ENCODE peak calls at places on chromosomes 4 and X, in six cellular contexts. U, D, G, N, E and J are unnamed samples.

GRCh38 chrX:153928846-153929245 is 2.8 kb upstream of the ARHGAP4 start:
- DNase-seq in U (no peak), D (no peak), G (no peak), N (no peak), E (no peak), J (no peak)

GRCh38 chrX:39161856-39162255 is 360.6 kb downstream of the MID1IP1 start:
- DNase-seq in U (no peak), D (no peak), G (no peak), N (no peak), E (no peak), J (no peak)

GRCh38 chrX:9829308-9830267 is 43.4 kb downstream of the SHROOM2 start:
- DNase-seq in U (no peak), D (no peak), G (peak; percentile 16), N (no peak), E (no peak), J (no peak)

GRCh38 chrX:45758319-45758718 is 557.6 kb upstream of the DIPK2B start:
- DNase-seq in U (peak; percentile 48), D (no peak), G (peak; percentile 67), N (no peak), E (no peak), J (no peak)

GRCh38 chrX:152573866-152574265 is 63.8 kb upstream of the GABRQ start:
- DNase-seq in U (no peak), D (no peak), G (no peak), N (no peak), E (no peak), J (no peak)

GRCh38 chrX:72142094-72142843 is 10.6 kb upstream of the RTL5 start:
- DNase-seq in U (no peak), D (no peak), G (no peak), N (no peak), E (no peak), J (no peak)

GRCh38 chr4:14196141-14196540 is 568.6 kb upstream of the BOD1L1 start:
- DNase-seq in U (no peak), D (no peak), G (no peak), N (peak; percentile 7), E (no peak), J (no peak)

GRCh38 chr4:149711588-149711987 is 104.1 kb downstream of the IQCM start:
- DNase-seq in U (no peak), D (no peak), G (no peak), N (no peak), E (no peak), J (no peak)

GRCh38 chr4:48989461-48990203 is 3.6 kb downstream of the CWH43 start:
- DNase-seq in U (no peak), D (no peak), G (no peak), N (no peak), E (no peak), J (no peak)

GRCh38 chr4:30870513-30870912 is 150.3 kb downstream of the PCDH7 start:
- DNase-seq in U (no peak), D (no peak), G (no peak), N (no peak), E (no peak), J (no peak)

GRCh38 chr4:75916091-75916661 is 13.9 kb upstream of the PPEF2 start:
- DNase-seq in U (peak; percentile 37), D (peak; percentile 50), G (peak; percentile 37), N (peak; percentile 40), E (no peak), J (no peak)

GRCh38 chrX:153304988-153305736 is 16.4 kb downstream of the PNMA6F start:
- DNase-seq in U (no peak), D (no peak), G (no peak), N (no peak), E (no peak), J (no peak)

GRCh38 chrX:21725498-21725897 is 32.4 kb downstream of the SMPX start:
- DNase-seq in U (peak; percentile 31), D (no peak), G (no peak), N (peak; percentile 3), E (no peak), J (no peak)

GRCh38 chr4:83535945-83536648 is at the start of gene GPAT3:
- DNase-seq in U (no peak), D (no peak), G (peak; percentile 81), N (peak; percentile 82), E (peak; percentile 96), J (peak; percentile 51)

GRCh38 chrX:64427281-64427680 is 32.0 kb upstream of the MTMR8 start:
- DNase-seq in U (no peak), D (peak; percentile 67), G (no peak), N (no peak), E (no peak), J (no peak)

GRCh38 chr4:43330288-43330687 is 437.8 kb downstream of the GRXCR1 start:
- DNase-seq in U (no peak), D (no peak), G (no peak), N (no peak), E (no peak), J (no peak)

GRCh38 chr4:123659759-123660158 is 263.2 kb downstream of the SPRY1 start:
- DNase-seq in U (peak; percentile 48), D (peak; percentile 45), G (no peak), N (no peak), E (no peak), J (no peak)

GRCh38 chr4:112282860-112283667 is 2.6 kb downstream of the TIFA start:
- DNase-seq in U (no peak), D (no peak), G (no peak), N (no peak), E (no peak), J (no peak)

GRCh38 chr4:3821580-3822229 is 55.5 kb downstream of the ADRA2C start:
- DNase-seq in U (no peak), D (no peak), G (no peak), N (no peak), E (no peak), J (no peak)

GRCh38 chrX:69136546-69137331 is 28.5 kb downstream of the PJA1 start:
- DNase-seq in U (no peak), D (no peak), G (no peak), N (no peak), E (no peak), J (no peak)

GRCh38 chr4:113316879-113317278 is 267.4 kb downstream of the ANK2 start:
- DNase-seq in U (peak; percentile 60), D (peak; percentile 53), G (peak; percentile 33), N (no peak), E (no peak), J (no peak)

GRCh38 chr4:82779032-82779431 is 19.6 kb downstream of the SCD5 start:
- DNase-seq in U (no peak), D (no peak), G (no peak), N (no peak), E (no peak), J (no peak)

GRCh38 chrX:72105436-72105835 is 26.3 kb downstream of the RTL5 start:
- DNase-seq in U (no peak), D (no peak), G (peak; percentile 81), N (no peak), E (no peak), J (no peak)